ENCODE peak calls at places on chromosomes 13 and 19, in five cellular contexts. G is endothelial cell, O is B cell, P is WERI-Rb-1, Z is dorsolateral prefrontal cortex. E is an unnamed sample.

GRCh38 chr13:98535501-98536357 is 41.2 kb downstream of the STK24 start:
- DNase-seq in P (no peak), Z (no peak), O (no peak), G (no peak), E (no peak)

GRCh38 chr19:55537741-55538111 is 793 bp upstream of the SBK2 start:
- DNase-seq in P (no peak), G (no peak), O (no peak), Z (no peak), E (no peak)

GRCh38 chr13:74930402-74931165 is 551.4 kb downstream of the TBC1D4 start:
- DNase-seq in G (no peak), P (no peak), Z (no peak), O (no peak), E (no peak)

GRCh38 chr13:80945328-80945727 is 604.4 kb upstream of the SPRY2 start:
- DNase-seq in O (no peak), Z (peak), P (no peak), G (peak), E (no peak)

GRCh38 chr13:102185375-102185984 is 216.4 kb downstream of the FGF14 start:
- DNase-seq in Z (no peak), O (no peak), G (no peak), P (no peak), E (no peak)

GRCh38 chr19:6006896-6007295 is 29.0 kb upstream of the RANBP3 start:
- DNase-seq in G (no peak), Z (no peak), O (no peak), P (no peak), E (no peak)

GRCh38 chr19:18879579-18880373 is 16.2 kb downstream of the CERS1 start:
- DNase-seq in Z (no peak), O (no peak), G (no peak), P (peak), E (no peak)

GRCh38 chr19:11435833-11436313 is 438 bp downstream of the PRKCSH start:
- DNase-seq in P (no peak), G (peak), Z (no peak), O (no peak), E (no peak)

GRCh38 chr19:3479177-3479818 is 1.0 kb downstream of the SMIM24 start:
- DNase-seq in G (no peak), P (peak), O (peak), Z (no peak), E (peak)

GRCh38 chr19:48053856-48054255 is 10.0 kb upstream of the CABP5 start:
- DNase-seq in G (no peak), Z (no peak), P (no peak), O (no peak), E (no peak)

GRCh38 chr13:112245959-112246358 is 130.2 kb upstream of the SPACA7 start:
- DNase-seq in Z (no peak), O (no peak), P (peak), G (no peak), E (no peak)

GRCh38 chr19:42402376-42403116 is 12.4 kb upstream of the CNFN start:
- DNase-seq in P (no peak), G (no peak), Z (no peak), O (no peak), E (no peak)

GRCh38 chr13:101291216-101291615 is 125.1 kb downstream of the NALCN start:
- DNase-seq in P (no peak), G (no peak), Z (no peak), O (no peak), E (no peak)

GRCh38 chr19:56341948-56342347 is 27.3 kb upstream of the ZSCAN5A start:
- DNase-seq in G (no peak), O (no peak), Z (no peak), P (no peak), E (no peak)

GRCh38 chr19:40611096-40611495 is 9.9 kb downstream of the LTBP4 start:
- DNase-seq in P (no peak), O (peak), G (no peak), Z (no peak), E (no peak)

GRCh38 chr19:19782783-19783182 is 38.8 kb downstream of the ZNF506 start:
- DNase-seq in Z (no peak), P (no peak), G (no peak), O (no peak), E (no peak)

GRCh38 chr13:34340534-34340933 is 522.6 kb downstream of the RFC3 start:
- DNase-seq in G (no peak), Z (no peak), P (no peak), O (no peak), E (no peak)

GRCh38 chr19:39046037-39046821 is 13.9 kb upstream of the FBXO27 start:
- DNase-seq in O (no peak), P (peak), Z (no peak), G (no peak), E (no peak)

GRCh38 chr13:95743192-95743591 is 66.3 kb downstream of the DNAJC3 start:
- DNase-seq in O (no peak), P (no peak), Z (no peak), G (no peak), E (no peak)

GRCh38 chr13:95745289-95745688 is 68.3 kb downstream of the DNAJC3 start:
- DNase-seq in P (no peak), O (no peak), G (no peak), Z (no peak), E (no peak)

GRCh38 chr13:95745752-95746151 is 68.8 kb downstream of the DNAJC3 start:
- DNase-seq in Z (no peak), G (no peak), O (no peak), P (no peak), E (no peak)

GRCh38 chr13:95740921-95741320 is 64.0 kb downstream of the DNAJC3 start:
- DNase-seq in Z (no peak), P (no peak), G (no peak), O (no peak), E (no peak)

DNA sequence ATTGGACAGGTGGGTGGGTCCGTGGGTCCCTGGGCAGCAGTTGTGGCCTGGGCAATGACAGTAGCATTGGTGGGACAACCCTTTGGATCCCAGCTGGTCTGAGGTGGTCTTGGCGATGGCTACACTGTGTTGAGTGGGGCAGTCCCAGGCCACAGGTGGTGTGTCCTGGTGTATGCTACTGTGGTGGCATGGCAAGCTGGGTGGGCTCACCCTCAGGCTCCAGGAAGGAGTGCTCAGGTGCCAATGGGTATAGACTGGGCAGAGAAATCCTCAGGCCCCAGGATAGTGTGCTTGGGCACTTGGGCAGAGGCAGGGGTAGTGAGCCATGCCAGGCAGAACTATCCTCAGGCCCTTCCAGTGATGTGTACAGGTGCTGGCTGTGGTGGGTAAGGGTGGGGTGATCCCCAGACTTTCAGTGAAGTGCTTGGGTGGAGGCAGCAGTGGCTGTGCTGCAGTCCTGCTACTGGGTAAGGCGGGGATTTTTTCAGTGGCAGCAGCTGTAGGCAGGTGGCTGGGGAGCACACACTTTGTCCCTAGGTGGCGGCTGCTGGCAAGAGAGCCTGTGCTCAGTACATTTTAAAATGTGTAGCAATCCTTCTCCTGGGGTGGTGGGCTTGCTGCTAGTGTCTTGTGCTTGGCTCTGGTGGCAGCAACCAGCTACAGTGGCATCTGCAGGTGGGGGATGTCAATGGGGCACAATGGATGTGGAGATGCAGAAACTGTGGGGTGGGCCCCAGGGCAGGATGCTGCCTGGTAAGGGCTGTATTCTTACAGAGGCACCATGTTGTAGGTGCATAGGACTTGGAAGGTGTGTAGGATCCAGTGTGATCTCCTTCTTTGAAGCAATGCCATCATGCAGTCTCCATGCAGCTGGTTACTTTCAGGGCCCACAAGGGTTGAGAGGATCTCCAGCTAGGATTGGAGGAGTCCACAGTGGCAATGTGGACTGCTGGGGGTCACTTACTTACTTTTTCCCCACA is 64.9 kb downstream of the DNAJC3 start:
- DNase-seq in P (no peak), Z (no peak), O (no peak), G (no peak), E (peak)
- TF ChIP-seq CTCF in P (no peak), Z (no peak), O (no peak), G (no peak), E (no peak)

GRCh38 chr13:22278336-22278929 is 607.6 kb downstream of the FGF9 start:
- DNase-seq in Z (peak), O (peak), P (no peak), G (peak), E (peak)
- TF ChIP-seq CTCF in Z (peak), O (peak), P (no peak), G (peak), E (peak)

GRCh38 chr13:30617315-30618185 is at the start of gene USPL1:
- DNase-seq in G (peak), Z (peak), O (peak), P (peak), E (peak)
- TF ChIP-seq CTCF in G (no peak), Z (peak), O (no peak), P (no peak), E (no peak)

GRCh38 chr13:50468849-50469669 is 374.4 kb downstream of the DLEU7 start:
- DNase-seq in G (no peak), P (no peak), O (no peak), Z (no peak), E (no peak)
- TF ChIP-seq CTCF in G (no peak), P (no peak), O (no peak), Z (no peak), E (no peak)

GRCh38 chr19:15979293-15979692 is 30.5 kb downstream of the OR10H4 start:
- DNase-seq in O (no peak), G (no peak), Z (no peak), P (no peak), E (no peak)

GRCh38 chr19:15977193-15977592 is 28.4 kb downstream of the OR10H4 start:
- DNase-seq in Z (no peak), O (no peak), P (no peak), G (no peak), E (no peak)

DNA sequence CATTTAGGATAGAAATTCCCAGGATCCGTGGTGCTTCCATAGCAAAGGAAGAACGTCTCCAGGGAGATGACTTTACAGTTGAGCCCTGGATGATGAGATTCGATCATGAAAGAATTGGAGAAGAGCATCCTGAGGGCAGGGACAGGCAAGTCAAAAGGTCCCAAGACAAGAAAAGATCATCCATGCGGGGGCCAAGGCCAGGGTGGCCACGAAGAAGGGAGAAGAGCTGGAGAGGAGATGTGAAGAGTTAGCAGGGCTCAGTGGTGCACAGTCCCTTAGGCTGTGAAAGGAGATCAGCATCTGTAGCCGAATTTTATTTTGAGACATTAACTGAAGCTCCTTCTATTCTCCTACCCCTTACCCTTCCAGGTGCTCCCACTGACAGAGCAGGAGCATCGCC is 28.9 kb downstream of the OR10H4 start:
- DNase-seq in O (no peak), G (no peak), Z (no peak), P (no peak), E (no peak)
- TF ChIP-seq CTCF in O (no peak), G (no peak), Z (no peak), P (no peak), E (no peak)

GRCh38 chr19:28239270-28239669 is 973.7 kb downstream of the UQCRFS1 start:
- DNase-seq in O (no peak), Z (no peak), G (peak), P (peak), E (no peak)
- TF ChIP-seq CTCF in O (no peak), Z (no peak), G (peak), P (peak), E (no peak)

GRCh38 chr13:27481766-27482165 is 31.4 kb upstream of the MTIF3 start:
- DNase-seq in O (peak), Z (no peak), G (peak), P (peak), E (no peak)

GRCh38 chr13:27474751-27475268 is 24.4 kb upstream of the MTIF3 start:
- DNase-seq in P (no peak), Z (no peak), O (no peak), G (no peak), E (no peak)

GRCh38 chr13:27472941-27473340 is 22.6 kb upstream of the MTIF3 start:
- DNase-seq in O (no peak), P (no peak), G (no peak), Z (no peak), E (no peak)

GRCh38 chr13:27472441-27472840 is 22.1 kb upstream of the MTIF3 start:
- DNase-seq in G (no peak), P (no peak), O (no peak), Z (no peak), E (no peak)

GRCh38 chr13:27476943-27477681 is 26.7 kb upstream of the MTIF3 start:
- DNase-seq in G (no peak), Z (no peak), O (peak), P (no peak), E (peak)
- TF ChIP-seq CTCF in G (no peak), Z (no peak), O (no peak), P (no peak), E (no peak)

DNA sequence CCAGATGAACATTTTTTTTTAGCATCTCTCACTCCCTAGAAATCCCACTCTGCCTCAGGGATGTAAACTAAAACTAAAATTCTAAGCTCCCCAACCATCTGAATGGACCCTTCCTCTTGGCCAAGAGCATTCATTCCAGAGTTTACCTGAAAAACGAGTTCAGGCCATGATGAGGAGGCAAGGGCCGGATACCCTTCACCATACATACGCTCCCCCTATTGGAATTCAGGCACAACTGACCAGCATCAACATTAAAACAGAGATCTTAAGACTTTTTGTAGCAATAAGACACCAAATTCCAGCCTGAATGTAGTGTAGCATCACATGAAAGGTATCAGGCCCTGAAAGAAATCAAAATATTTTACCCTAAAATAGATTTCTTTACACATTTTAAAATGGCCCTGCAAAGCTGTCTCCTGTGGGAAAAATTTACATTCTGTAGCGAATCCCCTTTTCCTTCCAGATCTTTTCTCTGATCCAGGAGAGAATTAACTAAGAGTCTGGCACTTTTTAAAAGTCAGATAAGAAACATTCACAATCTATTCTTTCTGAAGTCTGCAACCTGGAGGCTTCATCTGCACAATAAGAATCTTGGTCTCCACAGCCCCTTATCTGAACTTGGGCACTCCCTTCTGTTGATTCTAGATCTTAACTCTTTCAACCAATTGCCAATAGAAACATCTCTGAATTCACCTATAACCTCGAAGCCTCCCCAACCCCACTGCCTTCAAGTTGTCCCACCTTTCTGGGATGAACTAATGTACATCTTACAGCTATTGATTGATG is 888.5 kb downstream of the UQCRFS1 start:
- DNase-seq in Z (no peak), G (no peak), O (no peak), P (no peak), E (no peak)
- TF ChIP-seq CTCF in Z (no peak), G (no peak), O (no peak), P (peak), E (no peak)